ENCODE peak calls at places on chromosomes 13 and 19, in ten cellular contexts. S is thoracic aorta, C is lung, M is choroid plexus epithelial cell, X is left ventricle myocardium inferior, W is GM12878, F is psoas muscle, U is IMR-90, G is WERI-Rb-1, R is suprapubic skin. A is an unnamed sample.

GRCh38 chr19:8097198-8097597 is 44.6 kb downstream of the CCL25 start:
- DNase-seq in W (no peak), R (no peak), U (no peak), G (no peak), S (no peak), X (no peak), M (no peak), C (no peak), F (no peak), A (no peak)

GRCh38 chr13:50672025-50672424 is 171.5 kb downstream of the DLEU7 start:
- DNase-seq in C (no peak), U (no peak), R (no peak), M (no peak), F (no peak), G (no peak), W (no peak), S (no peak), X (no peak), A (no peak)

GRCh38 chr19:30811397-30812098 is 439.4 kb downstream of the ZNF536 start:
- DNase-seq in R (no peak), G (no peak), F (no peak), S (no peak), X (no peak), M (no peak), W (no peak), C (no peak), U (no peak), A (no peak)

GRCh38 chr13:52454459-52454824 is 836 bp upstream of the CKAP2 start:
- DNase-seq in G (no peak), U (peak), S (no peak), X (no peak), R (no peak), F (no peak), C (no peak), M (peak), W (peak), A (no peak)

GRCh38 chr13:39353988-39354387 is 249.0 kb downstream of the LHFPL6 start:
- DNase-seq in F (no peak), S (no peak), G (no peak), W (no peak), U (peak), M (peak), X (no peak), C (no peak), R (no peak), A (no peak)

GRCh38 chr19:41175825-41176734 is 16.9 kb upstream of the CYP2S1 start:
- DNase-seq in F (no peak), M (peak), W (no peak), C (peak), U (peak), G (no peak), X (peak), S (no peak), R (no peak), A (no peak)

GRCh38 chr19:51808333-51808986 is 13.5 kb downstream of the FPR3 start:
- DNase-seq in S (no peak), W (no peak), C (no peak), U (no peak), F (no peak), G (no peak), X (no peak), M (peak), R (no peak), A (peak)

GRCh38 chr13:77696006-77696862 is 1.3 kb upstream of the SLAIN1 start:
- DNase-seq in F (no peak), C (no peak), R (no peak), S (no peak), M (no peak), W (no peak), X (no peak), G (no peak), U (no peak), A (no peak)

GRCh38 chr19:4913996-4914735 is 4.9 kb downstream of the UHRF1 start:
- DNase-seq in F (no peak), G (no peak), C (no peak), U (peak), R (no peak), S (no peak), M (no peak), X (no peak), W (no peak), A (no peak)

GRCh38 chr13:49976314-49977258 is 20.3 kb upstream of the TRIM13 start:
- DNase-seq in R (no peak), G (peak), U (peak), S (no peak), X (peak), F (peak), W (peak), C (peak), M (peak), A (peak)

GRCh38 chr13:50951366-50951765 is 41.8 kb downstream of the RNASEH2B start:
- DNase-seq in W (no peak), M (no peak), F (no peak), C (no peak), S (no peak), R (no peak), X (no peak), U (peak), G (no peak), A (no peak)

GRCh38 chr19:49782515-49782914 is 15.7 kb downstream of the AP2A1 start:
- DNase-seq in G (no peak), C (no peak), W (no peak), U (no peak), M (no peak), X (no peak), S (no peak), R (no peak), F (no peak), A (no peak)

GRCh38 chr19:3184847-3185481 is 766 bp upstream of the NCLN start:
- DNase-seq in C (peak), X (peak), R (no peak), F (peak), S (peak), U (no peak), G (peak), M (peak), W (no peak), A (no peak)

GRCh38 chr13:85266331-85266730 is 532.9 kb downstream of the SLITRK6 start:
- DNase-seq in F (no peak), M (peak), X (no peak), C (no peak), R (no peak), W (no peak), S (no peak), U (no peak), G (no peak), A (no peak)

GRCh38 chr13:80988752-80989151 is 647.8 kb upstream of the SPRY2 start:
- DNase-seq in F (no peak), G (no peak), W (no peak), C (no peak), M (no peak), S (no peak), U (no peak), X (no peak), R (no peak), A (no peak)

GRCh38 chr13:113401452-113402415 is 37.8 kb upstream of the GRTP1 start:
- DNase-seq in G (no peak), S (no peak), F (peak), M (no peak), X (no peak), R (peak), U (no peak), W (no peak), C (no peak), A (no peak)

GRCh38 chr13:108227651-108228272 is 9.6 kb downstream of the ABHD13 start:
- DNase-seq in F (no peak), M (peak), U (peak), S (no peak), W (no peak), G (no peak), X (no peak), R (no peak), C (no peak), A (peak)

GRCh38 chr19:49761625-49762311 is 1.3 kb downstream of the TSKS start:
- DNase-seq in U (peak), W (no peak), S (no peak), R (no peak), X (peak), C (no peak), G (peak), M (peak), F (no peak), A (no peak)

GRCh38 chr13:27788271-27788670 is 4.0 kb upstream of the GSX1 start:
- DNase-seq in F (no peak), R (no peak), X (no peak), W (no peak), M (no peak), S (no peak), G (no peak), C (no peak), U (no peak), A (no peak)

GRCh38 chr19:33064117-33064777 is 441 bp downstream of the RHPN2 start:
- DNase-seq in U (no peak), M (no peak), R (no peak), X (no peak), F (no peak), W (no peak), C (peak), G (peak), S (no peak), A (no peak)

GRCh38 chr13:50684366-50684765 is 159.1 kb downstream of the DLEU7 start:
- DNase-seq in U (no peak), G (no peak), M (no peak), S (no peak), C (no peak), W (no peak), R (no peak), F (no peak), X (peak), A (no peak)

GRCh38 chr19:39341122-39341719 is 1.0 kb upstream of the SAMD4B start:
- DNase-seq in U (no peak), S (no peak), C (peak), M (no peak), R (no peak), G (peak), F (peak), W (no peak), X (peak), A (no peak)

GRCh38 chr13:31191748-31192147 is 8.0 kb upstream of the B3GLCT start:
- DNase-seq in G (no peak), C (no peak), U (no peak), W (no peak), M (no peak), R (no peak), F (no peak), X (no peak), S (no peak), A (no peak)

GRCh38 chr19:17871878-17872250 is at the start of gene SLC5A5:
- DNase-seq in X (no peak), U (no peak), C (no peak), M (no peak), G (peak), R (no peak), F (no peak), S (no peak), W (no peak), A (no peak)

GRCh38 chr13:40252241-40252640 is 414.2 kb downstream of the FOXO1 start:
- DNase-seq in C (no peak), U (no peak), R (no peak), M (no peak), S (no peak), X (no peak), G (no peak), F (no peak), W (no peak), A (no peak)

GRCh38 chr19:55493052-55493649 is 4.9 kb downstream of the SSC5D start:
- DNase-seq in C (no peak), X (no peak), M (no peak), F (no peak), U (peak), W (no peak), S (no peak), R (no peak), G (no peak), A (no peak)

GRCh38 chr13:88000787-88001186 is 329.6 kb downstream of the SLITRK5 start:
- DNase-seq in U (no peak), R (no peak), M (no peak), G (no peak), W (no peak), X (no peak), S (no peak), C (no peak), F (no peak), A (no peak)

GRCh38 chr19:8526345-8527062 is 12.5 kb upstream of the ZNF414 start:
- DNase-seq in G (peak), U (peak), W (no peak), F (peak), X (peak), C (peak), M (peak), S (peak), R (peak), A (peak)

GRCh38 chr19:55473613-55474012 is 2.8 kb upstream of the ZNF628 start:
- DNase-seq in W (no peak), X (no peak), G (no peak), U (no peak), M (peak), C (no peak), S (no peak), F (no peak), R (no peak), A (no peak)

GRCh38 chr13:50950808-50951207 is 41.2 kb downstream of the RNASEH2B start:
- DNase-seq in R (no peak), W (no peak), M (no peak), G (no peak), F (no peak), S (no peak), X (no peak), U (no peak), C (no peak), A (no peak)

GRCh38 chr13:24273926-24274325 is 35.5 kb upstream of the C1QTNF9 start:
- DNase-seq in X (no peak), U (no peak), F (no peak), C (no peak), M (no peak), W (no peak), R (no peak), G (no peak), S (no peak), A (no peak)

GRCh38 chr13:24276310-24276709 is 33.1 kb upstream of the C1QTNF9 start:
- DNase-seq in F (no peak), M (no peak), G (no peak), X (no peak), R (no peak), C (no peak), S (no peak), U (no peak), W (peak), A (no peak)

GRCh38 chr13:24274452-24274971 is 34.9 kb upstream of the C1QTNF9 start:
- DNase-seq in X (peak), U (peak), M (peak), G (no peak), S (no peak), W (peak), C (no peak), F (no peak), R (no peak), A (no peak)

GRCh38 chr13:24272452-24273161 is 36.8 kb upstream of the C1QTNF9 start:
- DNase-seq in G (no peak), M (no peak), F (no peak), U (no peak), X (no peak), S (no peak), C (peak), R (no peak), W (no peak), A (peak)

DNA sequence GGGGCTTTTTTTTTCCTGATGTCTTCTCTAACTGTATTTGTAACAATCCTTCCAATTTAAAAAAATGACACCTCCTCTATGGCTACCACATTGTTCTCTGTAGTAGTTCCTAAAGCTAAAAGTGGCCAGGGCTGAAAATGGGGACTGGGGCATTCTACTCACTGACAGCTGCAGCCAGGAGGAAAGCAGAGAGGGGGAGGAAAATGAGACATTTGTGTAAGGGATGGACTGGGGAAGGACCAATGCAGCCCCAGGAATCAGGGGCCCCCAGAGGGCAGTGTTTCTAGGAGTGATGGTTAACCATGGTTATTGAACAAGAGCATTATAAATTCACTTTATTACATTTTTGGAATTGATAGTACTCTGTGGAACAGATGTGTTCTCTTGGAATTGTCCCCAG is 34.3 kb upstream of the C1QTNF9 start:
- DNase-seq in M (no peak), F (no peak), U (no peak), R (no peak), X (no peak), S (no peak), W (no peak), G (no peak), C (no peak), A (no peak)
- H3K4me3 ChIP-seq in M (no peak), F (no peak), U (no peak), R (no peak), X (no peak), S (no peak), W (peak), G (no peak), C (no peak), A (no peak)

DNA sequence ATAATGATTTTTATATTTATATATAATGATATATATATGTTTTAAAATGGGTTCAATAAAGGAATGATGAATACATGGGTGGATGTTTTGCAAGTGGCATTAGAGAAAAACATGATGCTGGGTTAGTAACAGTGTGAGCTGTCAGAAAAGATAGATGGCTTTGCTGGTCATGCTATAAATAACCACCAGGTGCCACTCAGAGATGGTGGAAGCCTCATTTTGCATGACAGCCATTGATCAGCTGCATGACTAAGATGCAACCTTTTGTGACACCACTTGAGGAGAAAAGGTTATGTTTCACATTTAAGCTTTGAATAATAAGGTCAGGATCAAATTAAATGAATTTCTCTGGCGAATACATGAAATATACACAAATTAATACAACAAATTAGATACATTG is 737.7 kb downstream of the PCDH9 start:
- DNase-seq in W (no peak), R (no peak), G (peak), F (no peak), X (no peak), S (no peak), U (no peak), C (no peak), M (no peak), A (peak)
- TF ChIP-seq CTCF in W (peak), R (no peak), G (no peak), F (peak), X (peak), S (no peak), U (no peak), C (no peak), M (peak), A (peak)

GRCh38 chr19:10292206-10292788 is 2.5 kb downstream of the ICAM5 start:
- DNase-seq in G (peak), S (peak), X (peak), U (peak), F (peak), W (no peak), R (peak), C (peak), M (peak), A (no peak)

GRCh38 chr19:10292789-10293636 is 3.3 kb downstream of the ICAM5 start:
- DNase-seq in M (no peak), R (no peak), U (no peak), W (no peak), S (no peak), C (no peak), G (peak), F (peak), X (no peak), A (no peak)

GRCh38 chr19:10294368-10294697 is 4.6 kb downstream of the ICAM5 start:
- DNase-seq in R (no peak), M (no peak), C (no peak), U (no peak), F (no peak), G (no peak), S (no peak), X (no peak), W (no peak), A (no peak)

GRCh38 chr19:10295305-10295846 is 5.6 kb downstream of the ICAM5 start:
- DNase-seq in S (no peak), F (no peak), G (no peak), M (peak), C (peak), U (no peak), W (no peak), R (no peak), X (no peak), A (no peak)

GRCh38 chr19:10293637-10294367 is 4.0 kb downstream of the ICAM5 start:
- DNase-seq in U (no peak), X (no peak), G (no peak), M (no peak), C (no peak), S (no peak), R (no peak), F (no peak), W (no peak), A (no peak)
- H3K4me3 ChIP-seq in U (no peak), X (no peak), G (peak), M (no peak), C (no peak), S (no peak), R (no peak), F (no peak), W (no peak), A (no peak)

GRCh38 chr19:14073232-14073924 is 792 bp downstream of the MISP3 start:
- DNase-seq in U (peak), S (no peak), W (no peak), M (peak), F (peak), R (no peak), G (peak), C (peak), X (peak), A (peak)
- TF ChIP-seq CTCF in U (peak), S (no peak), W (peak), M (peak), F (peak), R (peak), G (peak), C (peak), X (peak), A (peak)

DNA sequence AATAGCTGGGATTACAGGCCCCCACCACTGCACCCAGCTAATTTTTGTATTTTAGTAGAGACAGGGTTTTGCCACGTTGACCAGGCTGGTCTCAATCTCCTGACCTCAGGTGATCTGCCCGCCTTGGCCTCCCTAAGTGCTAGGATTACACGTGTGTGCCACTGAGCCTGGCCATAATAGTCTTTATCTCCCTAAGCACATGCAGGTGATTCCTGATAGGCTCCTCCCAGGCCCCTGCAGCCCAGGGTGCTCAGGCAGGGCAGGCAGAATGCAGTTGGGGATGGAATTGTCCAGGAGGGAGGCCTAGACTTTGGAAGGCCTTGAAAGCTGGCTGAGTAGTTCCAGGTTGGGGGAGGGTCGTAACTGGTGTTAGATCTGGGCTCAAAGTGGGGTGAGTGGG is 8.5 kb downstream of the ZNF526 start:
- DNase-seq in W (no peak), F (no peak), R (no peak), C (no peak), S (no peak), X (no peak), G (peak), M (no peak), U (no peak), A (no peak)
- H3K4me3 ChIP-seq in W (no peak), F (no peak), R (no peak), C (no peak), S (no peak), X (no peak), G (no peak), M (no peak), U (no peak), A (no peak)